ENCODE peak calls at places on chromosomes 5 and 9, in four cellular contexts. One of them, this sample, is unnamed.

GRCh38 chr5:53929596-53929995 is 369.2 kb downstream of the NDUFS4 start:
- DNase-seq in stimulated activated CD8-positive, alpha-beta memory T cell treated with anti-CD3 and anti-CD28 coated beads, Interleukin-4, amount 100 ng/mL, for 4 hours: no peak
- DNase-seq in HEK293T: no peak
- DNase-seq in hepatocyte: no peak
- DNase-seq in this sample: no peak

GRCh38 chr5:151123897-151124751 is 33.5 kb downstream of the ANXA6 start:
- DNase-seq in HEK293T: no peak
- DNase-seq in stimulated activated CD8-positive, alpha-beta memory T cell treated with anti-CD3 and anti-CD28 coated beads, Interleukin-4, amount 100 ng/mL, for 4 hours: peak
- DNase-seq in hepatocyte: no peak
- DNase-seq in this sample: no peak

GRCh38 chr5:176877793-176878331 is 21.3 kb downstream of the HK3 start:
- DNase-seq in stimulated activated CD8-positive, alpha-beta memory T cell treated with anti-CD3 and anti-CD28 coated beads, Interleukin-4, amount 100 ng/mL, for 4 hours: no peak
- DNase-seq in hepatocyte: no peak
- DNase-seq in HEK293T: no peak
- DNase-seq in this sample: no peak

GRCh38 chr5:19322716-19323485 is 665.1 kb downstream of the CDH18 start:
- DNase-seq in HEK293T: no peak
- DNase-seq in stimulated activated CD8-positive, alpha-beta memory T cell treated with anti-CD3 and anti-CD28 coated beads, Interleukin-4, amount 100 ng/mL, for 4 hours: no peak
- DNase-seq in hepatocyte: peak
- DNase-seq in this sample: no peak

GRCh38 chr5:366541-367357 is 45.2 kb downstream of the AHRR start:
- DNase-seq in hepatocyte: no peak
- DNase-seq in HEK293T: no peak
- DNase-seq in stimulated activated CD8-positive, alpha-beta memory T cell treated with anti-CD3 and anti-CD28 coated beads, Interleukin-4, amount 100 ng/mL, for 4 hours: no peak
- DNase-seq in this sample: no peak

GRCh38 chr5:53877243-53877642 is 316.8 kb downstream of the NDUFS4 start:
- DNase-seq in HEK293T: no peak
- DNase-seq in stimulated activated CD8-positive, alpha-beta memory T cell treated with anti-CD3 and anti-CD28 coated beads, Interleukin-4, amount 100 ng/mL, for 4 hours: no peak
- DNase-seq in hepatocyte: no peak
- DNase-seq in this sample: no peak

GRCh38 chr9:126024581-126025230 is 277.5 kb downstream of the PBX3 start:
- DNase-seq in HEK293T: no peak
- DNase-seq in hepatocyte: no peak
- DNase-seq in stimulated activated CD8-positive, alpha-beta memory T cell treated with anti-CD3 and anti-CD28 coated beads, Interleukin-4, amount 100 ng/mL, for 4 hours: no peak
- DNase-seq in this sample: no peak

GRCh38 chr9:127162567-127163365 is 40.3 kb upstream of the ANGPTL2 start:
- DNase-seq in stimulated activated CD8-positive, alpha-beta memory T cell treated with anti-CD3 and anti-CD28 coated beads, Interleukin-4, amount 100 ng/mL, for 4 hours: no peak
- DNase-seq in hepatocyte: no peak
- DNase-seq in HEK293T: no peak
- DNase-seq in this sample: no peak

This sample was measured in NCI-H2227 treated with DMSO at 0.1 percent for 48 hours.